ENCODE peak calls at places on chromosomes 7 and 10, in nine cellular contexts. P is MCF 10A; N is retina; Y is upper lobe of right lung; E is SK-MEL-5; R is NCI-H345; J is GM12865; Q is activated T-cell treated with anti-CD3 and anti-CD28 coated beads for 1 hour; W is CD4-positive, alpha-beta T cell. S is an unnamed sample.

GRCh38 chr10:70306168-70306705 is 22.4 kb upstream of the NPFFR1 start:
- DNase-seq in W (no peak), R (no peak), J (no peak), N (no peak), P (no peak), Y (no peak), E (no peak), Q (no peak), S (no peak)

GRCh38 chr10:132743925-132744490 is 41.9 kb downstream of the NKX6-2 start:
- DNase-seq in N (no peak), W (no peak), P (no peak), Q (no peak), R (no peak), Y (no peak), E (no peak), J (no peak), S (no peak)

GRCh38 chr7:80273327-80273726 is 138.7 kb downstream of the GNAI1 start:
- DNase-seq in R (no peak), E (no peak), W (no peak), P (peak; percentile 88), N (no peak), J (no peak), Q (no peak), Y (no peak), S (no peak)

GRCh38 chr10:2970190-2970823 is 97.0 kb upstream of the PFKP start:
- DNase-seq in W (no peak), E (no peak), Y (no peak), R (no peak), N (no peak), P (no peak), Q (no peak), J (no peak), S (no peak)

GRCh38 chr7:129781128-129781855 is 169.8 kb downstream of the NRF1 start:
- DNase-seq in P (no peak), W (no peak), N (peak; percentile 65), R (no peak), J (no peak), E (peak; percentile 21), Y (no peak), Q (no peak), S (no peak)

GRCh38 chr7:98216941-98217622 is 5.8 kb downstream of the BHLHA15 start:
- DNase-seq in N (no peak), Y (peak; percentile 57), R (no peak), E (no peak), Q (no peak), P (no peak), W (no peak), J (no peak), S (no peak)

GRCh38 chr10:96272256-96272985 is 1.1 kb upstream of the BLNK start:
- DNase-seq in N (no peak), W (no peak), P (no peak), Y (no peak), Q (no peak), R (no peak), J (peak; percentile 45), E (no peak), S (no peak)

GRCh38 chr7:88927-89921 is 103.1 kb upstream of the FAM20C start:
- DNase-seq in Q (no peak), J (no peak), R (no peak), P (peak; percentile 93), Y (peak; percentile 71), N (no peak), E (no peak), W (no peak), S (no peak)

GRCh38 chr10:48890904-48891839 is 48.5 kb downstream of the LRRC18 start:
- DNase-seq in E (no peak), R (no peak), W (no peak), P (peak; percentile 75), Q (no peak), Y (no peak), J (no peak), N (peak; percentile 35), S (no peak)

GRCh38 chr10:58554316-58554715 is 41.6 kb downstream of the BICC1 start:
- DNase-seq in W (no peak), Q (no peak), Y (no peak), R (no peak), P (peak; percentile 23), E (no peak), N (no peak), J (no peak), S (no peak)

GRCh38 chr10:47034511-47035051 is 123.4 kb downstream of the PTPN20 start:
- DNase-seq in E (no peak), Q (no peak), R (no peak), J (no peak), N (no peak), W (no peak), P (no peak), Y (peak; percentile 43), S (no peak)